ENCODE peak calls at places on chromosome 19, in four cellular contexts. M, D, B and N are unnamed samples.

GRCh38 chr19:14088634-14089411 is 1.7 kb downstream of the SAMD1 start:
- DNase-seq in B (no peak), D (no peak), M (no peak), N (no peak)

GRCh38 chr19:41428481-41428859 is 1.3 kb upstream of the B3GNT8 start:
- DNase-seq in B (no peak), M (no peak), D (no peak), N (no peak)

GRCh38 chr19:37986048-37986750 is 79.2 kb downstream of the SIPA1L3 start:
- DNase-seq in D (no peak), B (no peak), M (no peak), N (no peak)

GRCh38 chr19:17797397-17798201 is 2.7 kb downstream of the B3GNT3 start:
- DNase-seq in D (no peak), B (no peak), M (peak; percentile 21), N (no peak)

GRCh38 chr19:16206637-16207036 is 8.9 kb downstream of the AP1M1 start:
- DNase-seq in B (no peak), D (no peak), M (no peak), N (no peak)

GRCh38 chr19:3682741-3683404 is 17.4 kb downstream of the PIP5K1C start:
- DNase-seq in D (peak; percentile 50), M (no peak), B (no peak), N (no peak)

GRCh38 chr19:45339629-45340028 is 921 bp upstream of the KLC3 start:
- DNase-seq in B (no peak), M (no peak), D (no peak), N (no peak)

GRCh38 chr19:3029070-3029923 is at the start of gene TLE2:
- DNase-seq in B (no peak), M (no peak), D (no peak), N (no peak)

GRCh38 chr19:36183455-36183741 is 31.1 kb downstream of the ZNF565 start:
- DNase-seq in D (no peak), M (no peak), B (no peak), N (no peak)

GRCh38 chr19:41303941-41304340 is 6.0 kb upstream of the CCDC97 start:
- DNase-seq in D (no peak), B (peak; percentile 52), M (no peak), N (no peak)

GRCh38 chr19:1252818-1253513 is 4.6 kb downstream of the MIDN start:
- DNase-seq in D (peak; percentile 98), B (peak; percentile 72), M (peak; percentile 54), N (peak; percentile 91)

GRCh38 chr19:11152318-11153062 is 3.1 kb downstream of the SPC24 start:
- DNase-seq in M (no peak), D (no peak), B (no peak), N (peak; percentile 82)

GRCh38 chr19:1295169-1296012 is 9.7 kb downstream of the EFNA2 start:
- DNase-seq in D (no peak), M (no peak), B (no peak), N (no peak)

GRCh38 chr19:7242601-7243258 is 51.5 kb downstream of the INSR start:
- DNase-seq in M (no peak), D (no peak), B (no peak), N (no peak)

GRCh38 chr19:12774588-12775555 is at the start of gene HOOK2:
- DNase-seq in M (no peak), D (peak; percentile 96), B (no peak), N (no peak)

GRCh38 chr19:28610731-28611130 is 602.2 kb downstream of the UQCRFS1 start:
- DNase-seq in B (no peak), D (no peak), M (no peak), N (no peak)

GRCh38 chr19:48629599-48630288 is 7.4 kb downstream of the DBP start:
- DNase-seq in B (no peak), M (no peak), D (no peak), N (peak; percentile 73)

GRCh38 chr19:13987101-13987890 is 18.8 kb downstream of the RFX1 start:
- DNase-seq in B (no peak), D (peak; percentile 91), M (no peak), N (peak; percentile 79)

GRCh38 chr19:5806133-5806489 is 1.2 kb downstream of the NRTN start:
- DNase-seq in B (no peak), M (no peak), D (no peak), N (no peak)

GRCh38 chr19:17719730-17720486 is 628 bp downstream of the MAP1S start:
- DNase-seq in D (peak; percentile 88), M (peak; percentile 55), B (no peak), N (no peak)

GRCh38 chr19:15091918-15092753 is 10.1 kb downstream of the OR1I1 start:
- DNase-seq in D (no peak), B (peak; percentile 65), M (peak; percentile 6), N (no peak)

GRCh38 chr19:48393559-48394330 is at the start of gene GRIN2D:
- DNase-seq in D (peak; percentile 76), M (no peak), B (peak; percentile 29), N (no peak)

GRCh38 chr19:12202250-12202649 is 39.4 kb downstream of the ZNF136 start:
- DNase-seq in B (peak; percentile 50), D (no peak), M (peak; percentile 42), N (no peak)

GRCh38 chr19:6105444-6105843 is 4.9 kb downstream of the RFX2 start:
- DNase-seq in M (no peak), B (no peak), D (no peak), N (no peak)

GRCh38 chr19:19588546-19588945 is 29.9 kb downstream of the PBX4 start:
- DNase-seq in M (no peak), D (no peak), B (no peak), N (no peak)

GRCh38 chr19:17339088-17339741 is 1.9 kb downstream of the GTPBP3 start:
- DNase-seq in D (no peak), B (no peak), M (no peak), N (no peak)

GRCh38 chr19:16509141-16510061 is 13.2 kb downstream of the C19orf44 start:
- DNase-seq in M (no peak), D (no peak), B (no peak), N (no peak)

GRCh38 chr19:30516586-30516985 is 144.4 kb downstream of the ZNF536 start:
- DNase-seq in B (no peak), M (no peak), D (no peak), N (no peak)

GRCh38 chr19:46015080-46015960 is 7.5 kb downstream of the PGLYRP1 start:
- DNase-seq in M (peak; percentile 38), B (peak; percentile 52), D (peak; percentile 94), N (peak; percentile 54)

GRCh38 chr19:41755328-41755913 is at the start of gene CEACAM6:
- DNase-seq in M (no peak), D (no peak), B (no peak), N (no peak)

GRCh38 chr19:49216076-49216475 is 58.5 kb downstream of the TRPM4 start:
- DNase-seq in M (no peak), B (no peak), D (no peak), N (no peak)

GRCh38 chr19:19386373-19386869 is 19.1 kb upstream of the GATAD2A start:
- DNase-seq in M (no peak), D (no peak), B (no peak), N (no peak)

GRCh38 chr19:44356383-44357111 is at the start of gene ZNF112:
- DNase-seq in B (no peak), M (no peak), D (peak; percentile 87), N (peak; percentile 80)

GRCh38 chr19:49217382-49217781 is 59.8 kb downstream of the TRPM4 start:
- DNase-seq in M (no peak), D (no peak), B (no peak), N (peak; percentile 64)

GRCh38 chr19:8069116-8069973 is 16.8 kb downstream of the CCL25 start:
- DNase-seq in M (no peak), B (no peak), D (peak; percentile 6), N (no peak)

GRCh38 chr19:5903502-5904301 is at the start of gene NDUFA11:
- DNase-seq in M (peak; percentile 96), D (peak; percentile 98), B (peak; percentile 98), N (peak; percentile 99)